ENCODE peak calls at places on chromosomes 2 and 18, in seven cellular contexts. N is T-helper 9 cell; R is sciatic nerve; P is neural crest cell; A is DMS 273 treated with DMSO at 0.1 percent for 48 hours; M is naive thymus-derived CD8-positive, alpha-beta T cell; F is HEK293T. Y is an unnamed sample.

GRCh38 chr2:218284106-218284811 is 8.0 kb downstream of the TMBIM1 start:
- DNase-seq in N (peak; percentile 51), A (no peak), M (no peak), F (no peak), P (no peak), R (peak; percentile 72), Y (peak; percentile 52)

GRCh38 chr2:100960688-100961087 is 41.4 kb upstream of the RPL31 start:
- DNase-seq in M (no peak), F (no peak), A (no peak), R (no peak), N (no peak), P (no peak), Y (no peak)

GRCh38 chr18:51137051-51137729 is 60.3 kb downstream of the MEX3C start:
- DNase-seq in P (no peak), N (no peak), A (no peak), R (no peak), F (no peak), M (no peak), Y (no peak)

GRCh38 chr2:150091896-150092295 is 395.6 kb downstream of the RND3 start:
- DNase-seq in A (no peak), P (no peak), N (no peak), M (no peak), F (no peak), R (no peak), Y (no peak)

GRCh38 chr18:48227206-48227605 is 182.0 kb downstream of the ZBTB7C start:
- DNase-seq in P (no peak), N (no peak), R (no peak), F (no peak), M (no peak), A (no peak), Y (no peak)

GRCh38 chr2:203201426-203201825 is 37.4 kb upstream of the CYP20A1 start:
- DNase-seq in P (no peak), R (no peak), M (no peak), N (no peak), A (no peak), F (no peak), Y (no peak)

GRCh38 chr18:51194604-51195003 is 2.9 kb downstream of the MEX3C start:
- DNase-seq in P (no peak), N (no peak), F (no peak), A (no peak), R (no peak), M (no peak), Y (no peak)

GRCh38 chr2:120204945-120205670 is 18.1 kb downstream of the TMEM185B start:
- DNase-seq in F (no peak), M (no peak), N (no peak), P (no peak), A (no peak), R (no peak), Y (no peak)